ENCODE peak calls at places on chromosomes 3 and 15, in ten cellular contexts. C, Y, B, R, J, D, E, G, M and A are unnamed samples.
A peak's percentile ranks its signal among the peaks of the same experiment; 100 is the strongest.

GRCh38 chr3:72079369-72079872 is 294.5 kb upstream of the PROK2 start:
- DNase-seq in C (no peak), Y (no peak), B (no peak), R (no peak), J (no peak), D (no peak), E (no peak), G (no peak), M (no peak), A (no peak)

GRCh38 chr15:80871801-80872327 is 92.7 kb downstream of the CEMIP start:
- DNase-seq in C (no peak), Y (peak; percentile 34), B (no peak), R (no peak), J (no peak), D (no peak), E (no peak), G (no peak), M (no peak), A (no peak)

GRCh38 chr15:70033529-70034140 is 64.1 kb downstream of the TLE3 start:
- DNase-seq in C (no peak), Y (peak; percentile 21), B (peak; percentile 78), R (no peak), J (no peak), D (no peak), E (peak; percentile 38), G (peak; percentile 70), M (no peak), A (no peak)

GRCh38 chr3:188010478-188010877 is 143.5 kb upstream of the LPP start:
- DNase-seq in C (no peak), Y (no peak), B (no peak), R (no peak), J (no peak), D (no peak), E (no peak), G (no peak), M (no peak), A (no peak)

GRCh38 chr15:101251830-101252820 is at the start of gene CHSY1:
- DNase-seq in C (peak; percentile 79), Y (peak; percentile 85), B (peak; percentile 93), R (peak; percentile 87), J (peak; percentile 75), D (peak; percentile 64), E (peak; percentile 81), G (peak; percentile 84), M (peak; percentile 94), A (peak; percentile 61)

GRCh38 chr15:97084650-97085049 is 754.1 kb downstream of the NR2F2 start:
- DNase-seq in C (no peak), Y (no peak), B (peak; percentile 0), R (no peak), J (no peak), D (no peak), E (peak; percentile 10), G (no peak), M (no peak), A (no peak)

GRCh38 chr3:37779289-37780152 is 82.2 kb upstream of the CTDSPL start:
- DNase-seq in C (peak; percentile 83), Y (peak; percentile 82), B (peak; percentile 82), R (peak; percentile 52), J (peak; percentile 77), D (no peak), E (peak; percentile 82), G (no peak), M (peak; percentile 67), A (peak; percentile 50)

GRCh38 chr3:119170821-119171220 is 2.6 kb upstream of the UPK1B start:
- DNase-seq in C (no peak), Y (no peak), B (no peak), R (no peak), J (no peak), D (no peak), E (no peak), G (no peak), M (no peak), A (no peak)

GRCh38 chr3:134749802-134750553 is 45.1 kb upstream of the EPHB1 start:
- DNase-seq in C (peak; percentile 39), Y (no peak), B (no peak), R (no peak), J (no peak), D (no peak), E (no peak), G (no peak), M (no peak), A (no peak)

GRCh38 chr3:126816956-126817777 is 113.1 kb downstream of the CHCHD6 start:
- DNase-seq in C (no peak), Y (peak; percentile 15), B (no peak), R (no peak), J (no peak), D (no peak), E (no peak), G (no peak), M (no peak), A (no peak)

GRCh38 chr15:66415321-66415720 is 28.6 kb downstream of the MAP2K1 start:
- DNase-seq in C (no peak), Y (no peak), B (peak; percentile 17), R (no peak), J (no peak), D (no peak), E (no peak), G (no peak), M (no peak), A (no peak)

GRCh38 chr3:54706783-54707182 is 221.1 kb downstream of the LRTM1 start:
- DNase-seq in C (no peak), Y (no peak), B (no peak), R (no peak), J (no peak), D (no peak), E (no peak), G (no peak), M (no peak), A (no peak)

GRCh38 chr3:47661121-47661752 is 82.6 kb upstream of the CSPG5 start:
- DNase-seq in C (no peak), Y (no peak), B (peak; percentile 50), R (peak; percentile 81), J (no peak), D (peak; percentile 21), E (peak; percentile 12), G (no peak), M (no peak), A (no peak)

GRCh38 chr3:195213639-195214315 is 57.2 kb downstream of the XXYLT1 start:
- DNase-seq in C (no peak), Y (no peak), B (no peak), R (no peak), J (no peak), D (no peak), E (no peak), G (no peak), M (no peak), A (no peak)

GRCh38 chr15:88711806-88712205 is 73.0 kb downstream of the ISG20 start:
- DNase-seq in C (no peak), Y (no peak), B (peak; percentile 9), R (no peak), J (no peak), D (no peak), E (no peak), G (no peak), M (no peak), A (peak; percentile 4)

GRCh38 chr3:123783050-123783724 is 100.9 kb downstream of the MYLK start:
- DNase-seq in C (no peak), Y (no peak), B (no peak), R (no peak), J (no peak), D (no peak), E (no peak), G (no peak), M (no peak), A (peak; percentile 65)

GRCh38 chr15:45630958-45631691 is 3.7 kb upstream of the SQOR start:
- DNase-seq in C (no peak), Y (no peak), B (peak; percentile 96), R (no peak), J (no peak), D (peak; percentile 95), E (peak; percentile 68), G (no peak), M (no peak), A (no peak)

GRCh38 chr3:185655426-185656320 is 69.6 kb downstream of the SENP2 start:
- DNase-seq in C (no peak), Y (no peak), B (no peak), R (no peak), J (no peak), D (no peak), E (no peak), G (no peak), M (no peak), A (no peak)

GRCh38 chr3:158918008-158918407 is 116.2 kb downstream of the MFSD1 start:
- DNase-seq in C (peak; percentile 64), Y (peak; percentile 79), B (peak; percentile 90), R (peak; percentile 51), J (peak; percentile 52), D (peak; percentile 79), E (peak; percentile 30), G (peak; percentile 71), M (peak; percentile 28), A (no peak)

GRCh38 chr15:58384667-58385066 is 47.1 kb upstream of the LIPC start:
- DNase-seq in C (no peak), Y (no peak), B (no peak), R (no peak), J (no peak), D (no peak), E (no peak), G (no peak), M (no peak), A (peak; percentile 94)

GRCh38 chr15:43514241-43515057 is 3.0 kb upstream of the MAP1A start:
- DNase-seq in C (no peak), Y (peak; percentile 69), B (peak; percentile 48), R (no peak), J (no peak), D (no peak), E (no peak), G (peak; percentile 70), M (no peak), A (no peak)

GRCh38 chr3:177195941-177196472 is 1.3 kb downstream of the TBL1XR1 start:
- DNase-seq in C (no peak), Y (no peak), B (peak; percentile 9), R (no peak), J (no peak), D (no peak), E (no peak), G (no peak), M (no peak), A (no peak)

GRCh38 chr3:20776717-20777116 is 590.7 kb upstream of the SGO1 start:
- DNase-seq in C (no peak), Y (no peak), B (peak; percentile 1), R (no peak), J (no peak), D (no peak), E (no peak), G (no peak), M (no peak), A (no peak)

GRCh38 chr15:62545392-62546227 is 380.5 kb upstream of the C2CD4B start:
- DNase-seq in C (no peak), Y (no peak), B (peak; percentile 90), R (peak; percentile 61), J (no peak), D (peak; percentile 73), E (peak; percentile 17), G (no peak), M (no peak), A (peak; percentile 77)

GRCh38 chr3:113039546-113039945 is 48.8 kb downstream of the GTPBP8 start:
- DNase-seq in C (no peak), Y (no peak), B (no peak), R (no peak), J (no peak), D (no peak), E (no peak), G (no peak), M (no peak), A (no peak)

GRCh38 chr3:124275421-124275820 is 283.5 kb upstream of the ROPN1 start:
- DNase-seq in C (no peak), Y (no peak), B (no peak), R (peak; percentile 20), J (no peak), D (no peak), E (no peak), G (no peak), M (no peak), A (no peak)

GRCh38 chr3:125128861-125129501 is 73.2 kb upstream of the HEG1 start:
- DNase-seq in C (no peak), Y (no peak), B (peak; percentile 97), R (no peak), J (no peak), D (peak; percentile 96), E (peak; percentile 79), G (no peak), M (no peak), A (no peak)

GRCh38 chr3:70989174-70989573 is 594.4 kb downstream of the FOXP1 start:
- DNase-seq in C (no peak), Y (no peak), B (peak; percentile 82), R (no peak), J (no peak), D (peak; percentile 61), E (peak; percentile 44), G (no peak), M (no peak), A (no peak)